ENCODE peak calls at places on chromosomes 3 and 15, in four cellular contexts. K is lower lobe of right lung, D is pancreas, H is cardiac fibroblast. O is an unnamed sample.

GRCh38 chr15:41464889-41465580 is 28.6 kb upstream of the ITPKA start:
- DNase-seq in K (no peak), H (no peak), D (no peak), O (no peak)

GRCh38 chr3:55490194-55490913 is 3.2 kb upstream of the WNT5A start:
- DNase-seq in D (no peak), K (no peak), H (no peak), O (no peak)

GRCh38 chr15:83110361-83110760 is 2.9 kb downstream of the TM6SF1 start:
- DNase-seq in D (no peak), K (no peak), H (no peak), O (no peak)

GRCh38 chr3:129378949-129379348 is 49.5 kb downstream of the EFCAB12 start:
- DNase-seq in D (peak), H (no peak), K (no peak), O (no peak)

GRCh38 chr3:59277201-59277600 is 227.4 kb upstream of the CFAP20DC start:
- DNase-seq in K (no peak), D (no peak), H (no peak), O (no peak)

GRCh38 chr15:66838671-66839239 is 136.7 kb downstream of the SMAD6 start:
- DNase-seq in K (no peak), D (no peak), H (peak), O (no peak)

GRCh38 chr15:73617910-73618309 is 15.3 kb downstream of the NPTN start:
- DNase-seq in K (no peak), H (no peak), D (no peak), O (no peak)

GRCh38 chr3:177357352-177358084 is 160.2 kb upstream of the TBL1XR1 start:
- DNase-seq in H (peak), D (no peak), K (no peak), O (peak)

GRCh38 chr3:52891615-52892081 is 5.7 kb downstream of the STIMATE start:
- DNase-seq in K (peak), H (peak), D (no peak), O (no peak)

GRCh38 chr3:38140326-38141172 is 2.1 kb downstream of the MYD88 start:
- DNase-seq in H (no peak), K (peak), D (no peak), O (no peak)

GRCh38 chr3:61250784-61251173 is 473 bp downstream of the FHIT start:
- DNase-seq in D (no peak), H (peak), K (no peak), O (no peak)

GRCh38 chr3:15271785-15272381 is 60.5 kb downstream of the SH3BP5 start:
- DNase-seq in K (peak), D (no peak), H (no peak), O (no peak)

GRCh38 chr3:184260571-184261269 is 633 bp downstream of the CAMK2N2 start:
- DNase-seq in K (no peak), H (no peak), D (peak), O (no peak)
- H3K4me3 ChIP-seq in K (peak), H (peak), D (peak), O (peak)

DNA sequence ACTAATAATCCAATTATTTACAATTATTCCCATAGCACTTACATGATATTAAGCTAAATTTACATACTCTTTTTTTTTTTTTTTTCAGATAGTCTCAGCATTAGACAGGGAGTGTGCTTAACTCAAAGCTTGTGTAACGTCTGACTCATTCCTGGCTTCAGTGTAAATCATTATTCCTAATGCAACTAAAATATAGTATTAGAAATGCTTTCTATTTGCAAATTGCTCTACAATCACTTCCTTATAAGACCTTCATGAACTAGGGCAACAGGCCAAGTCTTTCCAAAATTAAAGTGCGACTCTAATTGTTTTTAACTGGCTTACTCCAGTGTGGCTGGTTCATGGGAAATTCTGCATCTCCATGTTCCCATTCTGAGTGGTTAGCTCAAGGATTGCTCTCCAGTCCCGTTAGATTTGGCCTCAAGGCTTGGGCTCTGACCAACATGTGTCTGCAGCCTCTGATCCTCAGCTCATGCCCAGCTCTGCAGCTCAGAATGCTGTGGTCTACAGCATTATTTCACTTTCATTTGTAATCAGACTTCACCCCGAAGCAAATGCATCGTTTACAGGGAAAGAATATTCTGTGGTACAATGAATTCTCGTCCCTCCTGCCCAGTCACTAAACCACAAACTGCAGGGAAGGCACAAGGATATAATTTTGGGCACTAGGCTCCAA is 103.7 kb downstream of the FBN1 start:
- DNase-seq in K (no peak), D (no peak), H (peak), O (no peak)
- H3K4me3 ChIP-seq in K (no peak), D (no peak), H (peak), O (no peak)

GRCh38 chr3:16506884-16507409 is 6.6 kb downstream of the RFTN1 start:
- DNase-seq in H (no peak), D (no peak), K (no peak), O (no peak)

GRCh38 chr3:16509721-16510619 is 3.5 kb downstream of the RFTN1 start:
- DNase-seq in D (no peak), K (no peak), H (no peak), O (no peak)

GRCh38 chr3:16507540-16508241 is 5.8 kb downstream of the RFTN1 start:
- DNase-seq in D (no peak), K (no peak), H (no peak), O (no peak)

GRCh38 chr3:16508242-16508575 is 5.3 kb downstream of the RFTN1 start:
- DNase-seq in H (no peak), D (no peak), K (no peak), O (no peak)

DNA sequence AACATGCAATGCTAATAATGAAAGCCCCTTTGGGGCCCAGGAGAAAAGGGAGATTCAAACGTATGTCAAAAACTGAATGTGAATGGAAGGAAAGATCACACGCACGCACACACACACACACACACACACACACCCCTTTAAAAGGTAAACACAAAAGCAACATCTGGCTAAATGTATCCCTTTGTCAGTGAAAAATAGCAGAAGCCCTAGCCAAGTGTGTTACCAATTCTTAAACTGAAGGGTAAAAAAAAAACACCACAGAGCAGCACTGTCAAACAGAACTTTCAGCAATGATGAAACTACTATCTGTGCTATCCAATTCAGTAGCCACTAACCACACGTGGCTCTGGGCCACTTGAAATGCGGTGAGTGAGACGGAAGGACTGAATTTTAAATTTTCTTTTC is 4.9 kb downstream of the RFTN1 start:
- DNase-seq in K (no peak), D (no peak), H (no peak), O (no peak)
- H3K4me3 ChIP-seq in K (no peak), D (no peak), H (no peak), O (no peak)

GRCh38 chr3:170357176-170357919 is at the start of gene SKIL:
- DNase-seq in K (peak), D (peak), H (peak), O (peak)

GRCh38 chr3:170360476-170360875 is 3.0 kb downstream of the SKIL start:
- DNase-seq in K (no peak), H (no peak), D (no peak), O (no peak)

GRCh38 chr3:170360916-170361315 is 3.4 kb downstream of the SKIL start:
- DNase-seq in D (no peak), H (no peak), K (no peak), O (no peak)

GRCh38 chr3:170357920-170358854 is 672 bp downstream of the SKIL start:
- DNase-seq in H (peak), D (peak), K (peak), O (no peak)

GRCh38 chr3:170359178-170359704 is 1.7 kb downstream of the SKIL start:
- DNase-seq in K (no peak), H (no peak), D (no peak), O (no peak)
- H3K4me3 ChIP-seq in K (peak), H (peak), D (peak), O (peak)

DNA sequence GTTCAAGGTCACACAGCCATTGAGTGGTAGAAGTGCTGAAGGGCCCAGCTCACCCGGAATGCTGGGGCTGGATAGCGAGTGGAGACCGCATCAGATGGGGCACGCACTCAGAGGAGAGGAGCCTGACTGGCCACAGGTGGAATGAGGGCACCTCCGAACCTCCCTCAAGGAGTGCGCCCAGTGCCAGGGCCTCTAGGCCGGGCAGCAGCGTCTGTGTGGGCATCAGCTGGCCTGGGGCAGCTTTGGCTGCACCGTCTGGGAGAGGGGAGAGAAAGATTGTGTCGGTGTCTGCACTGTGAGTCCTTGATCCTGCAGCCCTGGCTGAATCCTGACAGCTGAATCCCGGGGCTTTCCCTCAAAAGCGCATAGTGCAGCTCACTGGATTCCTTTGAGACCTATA is 677 bp downstream of the ANKDD1A start:
- DNase-seq in D (no peak), K (no peak), H (no peak), O (no peak)
- H3K4me3 ChIP-seq in D (peak), K (peak), H (no peak), O (peak)

O was measured in Panc1.